ENCODE peak calls at places on chromosomes 11 and 22, in eight cellular contexts. P, A, C, N, Q, M, Y and E are unnamed samples.

GRCh38 chr11:111730871-111731591 is 35.2 kb downstream of the PPP2R1B start:
- DNase-seq in Q (peak), C (peak), N (peak), A (no peak), P (peak), M (no peak), Y (peak), E (peak)

GRCh38 chr11:69934861-69935494 is 115.8 kb upstream of the FGF3 start:
- DNase-seq in M (no peak), Q (no peak), P (no peak), N (no peak), A (no peak), C (no peak), Y (no peak), E (no peak)

GRCh38 chr11:1230121-1230455 is 7.2 kb downstream of the MUC5B start:
- DNase-seq in N (no peak), Q (no peak), P (no peak), C (no peak), M (no peak), A (no peak), Y (no peak), E (no peak)

GRCh38 chr11:113475160-113475761 is at the start of gene DRD2:
- DNase-seq in C (no peak), M (no peak), Y (no peak), P (no peak), A (no peak), Q (no peak), N (no peak), E (no peak)

GRCh38 chr11:68569357-68569756 is 108.8 kb downstream of the PPP6R3 start:
- DNase-seq in N (no peak), P (no peak), C (no peak), Y (no peak), A (no peak), Q (no peak), M (no peak), E (no peak)

GRCh38 chr22:35484651-35485372 is 55.8 kb upstream of the RASD2 start:
- DNase-seq in Y (no peak), P (no peak), N (no peak), A (no peak), Q (no peak), C (no peak), M (no peak), E (no peak)

GRCh38 chr11:60831143-60831500 is 10.8 kb upstream of the CCDC86 start:
- DNase-seq in P (peak), Y (peak), M (peak), A (peak), Q (peak), C (peak), N (peak), E (peak)

GRCh38 chr11:126140932-126141291 is 70.5 kb downstream of the RPUSD4 start:
- DNase-seq in A (peak), M (peak), N (peak), Y (peak), Q (peak), C (peak), P (peak), E (no peak)

GRCh38 chr22:20422271-20422958 is 15.2 kb downstream of the SCARF2 start:
- DNase-seq in P (no peak), N (no peak), C (no peak), M (no peak), A (no peak), Y (no peak), Q (no peak), E (no peak)

GRCh38 chr22:17777005-17777716 is 2.9 kb upstream of the BID start:
- DNase-seq in A (no peak), M (peak), Y (peak), N (peak), C (peak), P (no peak), Q (no peak), E (peak)

GRCh38 chr11:23991140-23991539 is 505.7 kb upstream of the LUZP2 start:
- DNase-seq in A (no peak), P (no peak), M (peak), Y (no peak), Q (no peak), C (no peak), N (no peak), E (no peak)

GRCh38 chr11:76266269-76266668 is 60.0 kb upstream of the WNT11 start:
- DNase-seq in Y (no peak), C (no peak), N (peak), Q (peak), M (no peak), A (peak), P (no peak), E (no peak)

GRCh38 chr22:46062232-46062615 is 85.3 kb upstream of the WNT7B start:
- DNase-seq in P (no peak), N (no peak), Q (no peak), A (no peak), C (peak), Y (no peak), M (no peak), E (no peak)

GRCh38 chr11:63548178-63548577 is 11.6 kb downstream of the PLAAT4 start:
- DNase-seq in Y (no peak), C (no peak), A (no peak), P (no peak), Q (no peak), M (no peak), N (no peak), E (no peak)

GRCh38 chr11:125328181-125328580 is 163.6 kb downstream of the PKNOX2 start:
- DNase-seq in Y (no peak), C (no peak), P (no peak), Q (no peak), A (no peak), M (no peak), N (no peak), E (no peak)

GRCh38 chr11:123233280-123233977 is 38.4 kb upstream of the CLMP start:
- DNase-seq in A (no peak), Y (no peak), C (no peak), Q (no peak), M (no peak), N (no peak), P (no peak), E (no peak)

GRCh38 chr11:135075740-135076139 is 663.7 kb upstream of the B3GAT1 start:
- DNase-seq in P (no peak), A (peak), Q (peak), M (peak), C (peak), N (peak), Y (peak), E (no peak)

GRCh38 chr11:32706985-32707736 is 87.3 kb downstream of the CCDC73 start:
- DNase-seq in N (no peak), A (no peak), Q (no peak), C (no peak), Y (no peak), P (no peak), M (peak), E (no peak)

GRCh38 chr11:13831707-13832106 is 130.8 kb upstream of the SPON1 start:
- DNase-seq in M (no peak), A (no peak), Q (no peak), Y (no peak), C (no peak), N (peak), P (no peak), E (no peak)

GRCh38 chr11:36381005-36381350 is 84.9 kb downstream of the PRR5L start:
- DNase-seq in M (no peak), N (no peak), C (no peak), P (no peak), Q (no peak), A (no peak), Y (no peak), E (no peak)

GRCh38 chr11:43974830-43975229 is 32.4 kb downstream of the C11orf96 start:
- DNase-seq in M (no peak), C (no peak), Q (no peak), N (no peak), P (no peak), Y (no peak), A (no peak), E (no peak)

GRCh38 chr11:102422817-102423725 is 29.5 kb downstream of the TMEM123 start:
- DNase-seq in P (no peak), Y (no peak), M (no peak), C (no peak), A (no peak), N (no peak), Q (no peak), E (no peak)
- TF ChIP-seq POLR2A in P (no peak), Y (no peak), M (no peak), C (no peak), A (no peak), N (no peak), Q (no peak), E (no peak)

GRCh38 chr11:130448416-130449068 is at the start of gene ADAMTS15:
- DNase-seq in M (peak), N (peak), A (peak), Y (peak), C (peak), Q (peak), P (peak), E (no peak)
- TF ChIP-seq POLR2A in M (no peak), N (no peak), A (peak), Y (no peak), C (no peak), Q (no peak), P (peak), E (no peak)

GRCh38 chr22:26587991-26588613 is 1.8 kb downstream of the TPST2 start:
- DNase-seq in A (no peak), C (no peak), Q (no peak), P (no peak), N (no peak), Y (no peak), M (no peak), E (peak)

GRCh38 chr22:26589367-26589844 is 526 bp downstream of the TPST2 start:
- DNase-seq in M (peak), P (peak), Y (peak), A (no peak), C (peak), Q (peak), N (peak), E (peak)

GRCh38 chr22:26588749-26589366 is 1.1 kb downstream of the TPST2 start:
- DNase-seq in Q (no peak), C (no peak), P (no peak), A (no peak), M (no peak), Y (no peak), N (no peak), E (peak)

GRCh38 chr22:26590525-26590858 is 560 bp upstream of the TPST2 start:
- DNase-seq in Y (no peak), A (no peak), P (no peak), M (no peak), C (no peak), Q (peak), N (peak), E (no peak)

GRCh38 chr22:26589845-26590524 is at the start of gene TPST2:
- DNase-seq in N (peak), Y (peak), M (peak), P (peak), Q (peak), A (peak), C (peak), E (peak)
- TF ChIP-seq POLR2A in N (peak), Y (no peak), M (peak), P (peak), Q (no peak), A (peak), C (peak), E (peak)

DNA sequence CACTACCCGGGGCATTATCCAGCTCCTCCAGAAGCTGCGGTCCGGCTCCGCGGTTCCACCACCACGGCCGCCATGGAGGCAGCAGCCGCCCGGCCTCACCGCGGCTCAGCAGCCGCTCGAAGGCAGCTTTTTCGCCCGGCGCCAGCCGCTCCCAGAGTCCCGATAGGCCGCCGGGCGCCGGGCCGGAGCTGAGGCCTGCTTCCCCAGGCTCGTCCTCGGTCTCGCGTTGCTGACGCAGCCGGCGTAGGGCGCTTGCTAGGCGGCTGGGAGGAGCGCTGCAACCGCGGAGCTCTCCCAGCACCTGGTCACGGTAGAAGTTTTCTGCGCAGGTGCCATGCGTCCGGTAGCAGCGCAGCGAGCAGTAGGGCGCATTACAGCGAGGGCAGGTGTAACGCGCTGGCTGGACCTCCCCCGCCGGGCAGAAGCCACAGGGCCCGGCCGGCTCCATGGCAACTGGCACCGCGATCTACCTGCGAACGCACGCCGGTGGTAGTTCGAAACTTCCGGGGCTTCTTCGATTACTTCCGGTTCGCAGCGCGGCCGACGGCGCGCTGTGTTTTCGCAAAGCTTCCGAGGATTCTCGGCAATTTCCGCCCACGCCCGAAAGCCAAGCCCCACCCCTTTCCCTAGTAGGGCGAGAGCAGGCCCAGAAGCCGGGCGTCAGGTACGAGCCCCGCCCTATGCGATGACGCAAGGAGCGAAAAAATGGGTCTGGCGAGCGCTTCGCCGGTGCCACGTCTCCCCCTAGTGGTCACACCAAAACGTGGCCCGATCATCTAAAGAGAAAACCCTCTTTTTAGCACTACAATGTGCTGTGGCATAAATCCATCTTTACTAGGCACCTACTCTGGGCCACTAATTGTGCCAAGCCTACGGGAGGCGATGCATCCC is at the start of gene ZNHIT2:
- DNase-seq in A (peak), Y (peak), C (peak), P (peak), N (peak), M (peak), Q (peak), E (peak)
- TF ChIP-seq POLR2A in A (peak), Y (no peak), C (peak), P (peak), N (peak), M (peak), Q (no peak), E (peak)

GRCh38 chr11:118602331-118602730 is 5.1 kb upstream of the PHLDB1 start:
- DNase-seq in Y (peak), M (no peak), P (no peak), Q (no peak), N (peak), C (no peak), A (no peak), E (no peak)
- TF ChIP-seq POLR2A in Y (no peak), M (no peak), P (no peak), Q (no peak), N (no peak), C (no peak), A (no peak), E (no peak)

GRCh38 chr11:67285541-67286498 is 3.3 kb upstream of the ANKRD13D start:
- DNase-seq in P (no peak), M (no peak), Y (no peak), Q (no peak), N (no peak), C (no peak), A (no peak), E (no peak)
- TF ChIP-seq POLR2A in P (no peak), M (no peak), Y (no peak), Q (no peak), N (no peak), C (no peak), A (no peak), E (no peak)

GRCh38 chr11:121471167-121471566 is 18.4 kb upstream of the SORL1-AS1 start:
- DNase-seq in Y (no peak), C (no peak), P (no peak), N (no peak), Q (no peak), A (no peak), M (no peak), E (no peak)

GRCh38 chr11:121469910-121470309 is 17.1 kb upstream of the SORL1-AS1 start:
- DNase-seq in M (no peak), Y (no peak), Q (no peak), P (no peak), C (no peak), N (no peak), A (no peak), E (no peak)

GRCh38 chr11:121465709-121466062 is 12.9 kb upstream of the SORL1-AS1 start:
- DNase-seq in M (no peak), Q (no peak), C (peak), Y (no peak), N (no peak), P (no peak), A (no peak), E (no peak)

GRCh38 chr11:121466063-121466794 is 13.5 kb upstream of the SORL1-AS1 start:
- DNase-seq in C (peak), Q (peak), P (peak), M (no peak), N (peak), Y (peak), A (peak), E (no peak)

GRCh38 chr11:121467965-121468364 is 15.2 kb upstream of the SORL1-AS1 start:
- DNase-seq in A (no peak), M (no peak), N (no peak), Q (no peak), Y (no peak), C (no peak), P (no peak), E (no peak)
- TF ChIP-seq POLR2A in A (no peak), M (no peak), N (no peak), Q (no peak), Y (no peak), C (no peak), P (no peak), E (no peak)